ENCODE peak calls at places on chromosomes 7 and 10, in eight cellular contexts. One of them, this sample, is unnamed.
A peak's percentile ranks its signal among the peaks of the same experiment; 100 is the strongest.

GRCh38 chr10:118139321-118139720 is 92.6 kb upstream of the RAB11FIP2 start:
- DNase-seq in BE2C: no peak
- DNase-seq in NCI-H1105: no peak
- DNase-seq in NCI-H1930: no peak
- DNase-seq in neural progenitor cell: no peak
- DNase-seq in coronary artery: no peak
- DNase-seq in psoas muscle: no peak
- DNase-seq in anterior cingulate cortex: no peak
- DNase-seq in this sample: no peak

GRCh38 chr10:86339226-86339865 is 27.2 kb downstream of the GRID1 start:
- DNase-seq in BE2C: no peak
- DNase-seq in NCI-H1105: no peak
- DNase-seq in NCI-H1930: no peak
- DNase-seq in neural progenitor cell: no peak
- DNase-seq in coronary artery: no peak
- DNase-seq in psoas muscle: no peak
- DNase-seq in anterior cingulate cortex: no peak
- DNase-seq in this sample: no peak

GRCh38 chr10:110494532-110494931 is 3.2 kb upstream of the DUSP5 start:
- DNase-seq in BE2C: no peak
- DNase-seq in NCI-H1105: no peak
- DNase-seq in NCI-H1930: no peak
- DNase-seq in neural progenitor cell: no peak
- DNase-seq in coronary artery: no peak
- DNase-seq in psoas muscle: no peak
- DNase-seq in anterior cingulate cortex: no peak
- DNase-seq in this sample: no peak

GRCh38 chr7:5303885-5304505 is 21.3 kb downstream of the SLC29A4 start:
- DNase-seq in BE2C: no peak
- DNase-seq in NCI-H1105: no peak
- DNase-seq in NCI-H1930: no peak
- DNase-seq in neural progenitor cell: no peak
- DNase-seq in coronary artery: no peak
- DNase-seq in psoas muscle: no peak
- DNase-seq in anterior cingulate cortex: no peak
- DNase-seq in this sample: no peak

GRCh38 chr7:45943986-45944385 is 22.9 kb upstream of the IGFBP3 start:
- DNase-seq in BE2C: no peak
- DNase-seq in NCI-H1105: no peak
- DNase-seq in NCI-H1930: no peak
- DNase-seq in neural progenitor cell: no peak
- DNase-seq in coronary artery: no peak
- DNase-seq in psoas muscle: no peak
- DNase-seq in anterior cingulate cortex: no peak
- DNase-seq in this sample: peak; percentile 28

GRCh38 chr10:132452651-132453469 is 55.9 kb downstream of the PWWP2B start:
- DNase-seq in BE2C: peak; percentile 84
- DNase-seq in NCI-H1105: peak; percentile 53
- DNase-seq in NCI-H1930: peak; percentile 25
- DNase-seq in neural progenitor cell: peak; percentile 86
- DNase-seq in coronary artery: no peak
- DNase-seq in psoas muscle: peak; percentile 82
- DNase-seq in anterior cingulate cortex: peak; percentile 37
- DNase-seq in this sample: peak; percentile 55

GRCh38 chr10:75857269-75857846 is 425.9 kb downstream of the LRMDA start:
- DNase-seq in BE2C: no peak
- DNase-seq in NCI-H1105: no peak
- DNase-seq in NCI-H1930: no peak
- DNase-seq in neural progenitor cell: no peak
- DNase-seq in coronary artery: no peak
- DNase-seq in psoas muscle: no peak
- DNase-seq in anterior cingulate cortex: no peak
- DNase-seq in this sample: no peak

GRCh38 chr10:62390497-62391176 is 16.5 kb downstream of the ZNF365 start:
- DNase-seq in BE2C: no peak
- DNase-seq in NCI-H1105: no peak
- DNase-seq in NCI-H1930: no peak
- DNase-seq in neural progenitor cell: no peak
- DNase-seq in coronary artery: no peak
- DNase-seq in psoas muscle: no peak
- DNase-seq in anterior cingulate cortex: no peak
- DNase-seq in this sample: no peak

GRCh38 chr10:99809931-99810615 is 27.6 kb downstream of the ABCC2 start:
- DNase-seq in BE2C: no peak
- DNase-seq in NCI-H1105: no peak
- DNase-seq in NCI-H1930: no peak
- DNase-seq in neural progenitor cell: no peak
- DNase-seq in coronary artery: no peak
- DNase-seq in psoas muscle: no peak
- DNase-seq in anterior cingulate cortex: no peak
- DNase-seq in this sample: peak; percentile 87

GRCh38 chr7:44133295-44133694 is 7.8 kb downstream of the MYL7 start:
- DNase-seq in BE2C: no peak
- DNase-seq in NCI-H1105: no peak
- DNase-seq in NCI-H1930: no peak
- DNase-seq in neural progenitor cell: no peak
- DNase-seq in coronary artery: no peak
- DNase-seq in psoas muscle: no peak
- DNase-seq in anterior cingulate cortex: no peak
- DNase-seq in this sample: no peak

GRCh38 chr7:102874966-102875365 is 37.8 kb upstream of the LRRC17 start:
- DNase-seq in BE2C: no peak
- DNase-seq in NCI-H1105: no peak
- DNase-seq in NCI-H1930: no peak
- DNase-seq in neural progenitor cell: no peak
- DNase-seq in coronary artery: no peak
- DNase-seq in psoas muscle: no peak
- DNase-seq in anterior cingulate cortex: no peak
- DNase-seq in this sample: no peak

This sample was measured in fibroblast of gingiva.